ENCODE peak calls at places on chromosomes 6 and 20, in seven cellular contexts. E, S, X, W, R, U and V are unnamed samples.

GRCh38 chr20:362271-363254 is 15.7 kb downstream of the NRSN2 start:
- DNase-seq in E (peak; percentile 77), S (peak; percentile 87), X (peak; percentile 88), W (peak; percentile 96), R (no peak), U (peak; percentile 95), V (peak; percentile 96)

GRCh38 chr6:145032562-145032961 is 702.8 kb downstream of the EPM2A start:
- DNase-seq in E (no peak), S (no peak), X (no peak), W (no peak), R (no peak), U (no peak), V (no peak)

GRCh38 chr20:46715292-46715756 is 5.9 kb downstream of the SLC2A10 start:
- DNase-seq in E (peak; percentile 49), S (no peak), X (peak; percentile 41), W (peak; percentile 85), R (no peak), U (no peak), V (peak; percentile 87)

GRCh38 chr6:73943401-73943800 is 247.4 kb downstream of the CD109 start:
- DNase-seq in E (no peak), S (no peak), X (no peak), W (no peak), R (no peak), U (no peak), V (no peak)

GRCh38 chr6:39339111-39339510 is 16.6 kb upstream of the KCNK16 start:
- DNase-seq in E (no peak), S (no peak), X (no peak), W (no peak), R (no peak), U (no peak), V (no peak)

GRCh38 chr6:15755555-15755954 is 92.7 kb upstream of the DTNBP1 start:
- DNase-seq in E (no peak), S (no peak), X (no peak), W (no peak), R (no peak), U (no peak), V (no peak)

GRCh38 chr6:166078294-166078693 is 89.4 kb downstream of the TBXT start:
- DNase-seq in E (no peak), S (no peak), X (no peak), W (no peak), R (no peak), U (no peak), V (no peak)

GRCh38 chr6:31870385-31870921 is 7.8 kb upstream of the NEU1 start:
- DNase-seq in E (no peak), S (no peak), X (no peak), W (no peak), R (no peak), U (no peak), V (no peak)

GRCh38 chr6:158938811-158939254 is 61.2 kb downstream of the RSPH3 start:
- DNase-seq in E (peak; percentile 82), S (no peak), X (no peak), W (no peak), R (peak; percentile 78), U (peak; percentile 24), V (peak; percentile 28)

GRCh38 chr6:29680904-29681303 is at the start of gene ZFP57:
- DNase-seq in E (no peak), S (no peak), X (no peak), W (no peak), R (peak; percentile 71), U (no peak), V (no peak)

GRCh38 chr6:52976591-52977035 is 18.5 kb downstream of the GSTA4 start:
- DNase-seq in E (peak; percentile 28), S (no peak), X (peak; percentile 83), W (no peak), R (no peak), U (no peak), V (no peak)

GRCh38 chr6:14108571-14109410 is 8.8 kb upstream of the CD83 start:
- DNase-seq in E (peak; percentile 40), S (peak; percentile 85), X (peak; percentile 49), W (no peak), R (no peak), U (no peak), V (no peak)

GRCh38 chr20:57473246-57474042 is 51.5 kb downstream of the CTCFL start:
- DNase-seq in E (no peak), S (peak; percentile 91), X (no peak), W (peak; percentile 40), R (no peak), U (no peak), V (no peak)

GRCh38 chr6:142374965-142375733 is 73.3 kb downstream of the ADGRG6 start:
- DNase-seq in E (no peak), S (no peak), X (no peak), W (no peak), R (no peak), U (peak; percentile 85), V (no peak)

GRCh38 chr6:38153946-38154345 is 334.4 kb downstream of the ZFAND3 start:
- DNase-seq in E (no peak), S (no peak), X (no peak), W (peak; percentile 30), R (peak; percentile 50), U (no peak), V (no peak)

GRCh38 chr6:38155576-38156204 is 336.2 kb downstream of the ZFAND3 start:
- DNase-seq in E (no peak), S (no peak), X (no peak), W (no peak), R (no peak), U (no peak), V (no peak)

GRCh38 chr6:38153511-38153910 is 334.0 kb downstream of the ZFAND3 start:
- DNase-seq in E (no peak), S (no peak), X (no peak), W (peak; percentile 47), R (peak; percentile 28), U (no peak), V (no peak)

GRCh38 chr6:38154731-38155130 is 335.2 kb downstream of the ZFAND3 start:
- DNase-seq in E (no peak), S (no peak), X (no peak), W (peak; percentile 37), R (peak; percentile 45), U (no peak), V (no peak)

DNA sequence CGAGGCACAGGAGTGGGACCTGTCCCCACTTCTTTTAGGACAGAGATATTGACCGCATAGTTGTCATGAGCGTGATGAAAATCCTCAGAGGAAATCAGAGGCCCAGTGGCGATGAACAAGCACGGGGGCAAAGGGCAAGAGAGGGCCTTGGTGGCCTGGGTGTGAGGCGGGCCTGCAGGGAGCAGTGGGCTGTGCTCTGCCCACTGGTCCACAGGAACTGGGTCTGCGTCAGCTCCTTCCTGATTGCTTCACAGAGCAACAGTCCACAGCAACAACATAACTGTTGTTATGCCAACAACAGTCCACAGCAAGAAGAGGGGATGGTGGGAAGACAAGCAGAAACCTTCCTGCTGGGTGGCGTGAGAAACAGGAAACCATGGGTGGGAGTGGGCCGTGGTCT is 335.6 kb downstream of the ZFAND3 start:
- DNase-seq in E (no peak), S (no peak), X (no peak), W (peak; percentile 19), R (peak; percentile 59), U (no peak), V (no peak)
- TF ChIP-seq POLR2AphosphoS5 in E (no peak), S (peak; percentile 37), X (no peak), W (no peak), R (no peak), U (no peak), V (no peak)

GRCh38 chr20:54514020-54514607 is 38.7 kb downstream of the DOK5 start:
- DNase-seq in E (no peak), S (no peak), X (no peak), W (no peak), R (no peak), U (no peak), V (no peak)

GRCh38 chr20:54515788-54516324 is 40.5 kb downstream of the DOK5 start:
- DNase-seq in E (no peak), S (no peak), X (no peak), W (no peak), R (no peak), U (no peak), V (no peak)

GRCh38 chr20:54510546-54511129 is 35.2 kb downstream of the DOK5 start:
- DNase-seq in E (no peak), S (no peak), X (no peak), W (peak; percentile 74), R (no peak), U (no peak), V (no peak)

DNA sequence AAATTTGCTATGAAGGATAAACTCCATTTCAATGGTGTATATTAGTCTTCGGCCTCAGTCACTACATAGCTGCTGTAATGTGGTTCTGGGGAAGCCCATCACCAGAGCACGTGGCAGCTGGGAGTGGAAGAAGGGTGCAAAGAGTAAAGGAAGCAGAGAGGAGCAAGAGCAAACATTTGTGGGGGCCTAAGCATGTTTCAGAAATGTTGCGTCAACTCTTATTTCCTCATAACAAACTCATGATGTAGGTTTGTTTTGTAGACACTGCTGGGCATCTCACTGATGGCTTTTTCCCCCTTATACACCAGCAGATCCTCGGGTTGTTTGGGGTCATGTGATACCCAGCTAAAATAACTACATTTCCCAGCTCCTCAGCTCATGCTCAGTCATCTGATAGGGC is 37.3 kb downstream of the DOK5 start:
- DNase-seq in E (no peak), S (no peak), X (no peak), W (no peak), R (no peak), U (no peak), V (no peak)
- TF ChIP-seq POLR2A in E (no peak), S (no peak), X (no peak), W (no peak), R (no peak), U (no peak), V (no peak)

GRCh38 chr6:41936073-41936837 is 5.4 kb downstream of the CCND3 start:
- DNase-seq in E (peak; percentile 64), S (peak; percentile 86), X (peak; percentile 62), W (peak; percentile 65), R (no peak), U (peak; percentile 53), V (peak; percentile 77)
- H3K4me1 ChIP-seq in E (peaks cover 34% of the 10 kb centered on the region), S (peaks cover 71% of the 10 kb centered on the region), X (peaks cover 23% of the 10 kb centered on the region), W (peaks cover 20% of the 10 kb centered on the region), R (peaks cover 65% of the 10 kb centered on the region), U (peaks cover 6% of the 10 kb centered on the region), V (peaks cover 8% of the 10 kb centered on the region)

GRCh38 chr6:139536751-139537617 is 162.5 kb upstream of the CITED2 start:
- DNase-seq in E (peak; percentile 24), S (no peak), X (peak; percentile 49), W (no peak), R (no peak), U (no peak), V (peak; percentile 78)
- TF ChIP-seq POLR2AphosphoS5 in E (no peak), S (no peak), X (no peak), W (no peak), R (no peak), U (no peak), V (peak; percentile 79)

DNA sequence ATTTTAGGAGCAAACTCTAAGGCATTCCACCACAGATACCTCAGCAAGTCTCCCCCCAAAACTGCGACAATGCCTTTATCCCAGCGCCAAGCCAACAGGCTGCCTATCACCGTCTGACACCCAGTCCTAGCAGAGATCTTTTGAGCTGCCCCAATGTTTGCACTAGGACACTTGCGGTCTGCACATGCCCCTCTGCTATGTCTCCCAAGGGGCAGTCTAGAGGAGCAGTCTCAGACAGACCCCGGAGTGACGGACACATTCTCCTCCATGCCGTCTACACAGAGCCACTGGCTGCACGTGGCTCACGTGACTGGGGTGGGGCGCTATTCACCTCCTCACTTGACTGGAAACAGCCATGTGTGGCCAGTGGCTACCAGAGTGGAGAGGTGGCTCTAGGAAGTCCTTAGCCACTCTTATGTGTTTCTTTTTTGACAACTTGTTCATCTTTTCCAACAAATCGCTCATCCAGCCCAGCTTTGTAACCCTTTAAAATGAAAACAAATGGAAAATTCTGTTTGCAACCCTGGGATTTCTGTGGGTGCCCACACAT is 16.0 kb downstream of the DIDO1 start:
- DNase-seq in E (no peak), S (no peak), X (no peak), W (no peak), R (no peak), U (no peak), V (no peak)
- TF ChIP-seq POLR2A in E (no peak), S (no peak), X (no peak), W (no peak), R (no peak), U (no peak), V (no peak)